ENCODE peak calls at places on chromosome 10, in four cellular contexts. D is C1 segment of cervical spinal cord, Z is GOT3, I is fibroblast of the aortic adventitia. R is an unnamed sample.

GRCh38 chr10:29067161-29067560 is 221.7 kb upstream of the LYZL1 start:
- DNase-seq in D (no peak), Z (no peak), I (peak), R (peak)

GRCh38 chr10:97463363-97464132 is 17.6 kb downstream of the ZDHHC16 start:
- DNase-seq in D (no peak), Z (no peak), I (peak), R (peak)

GRCh38 chr10:124005991-124006392 is 87.4 kb downstream of the CHST15 start:
- DNase-seq in D (no peak), Z (peak), I (no peak), R (no peak)

GRCh38 chr10:77619964-77620703 is 17.5 kb downstream of the KCNMA1 start:
- DNase-seq in D (no peak), Z (no peak), I (no peak), R (no peak)

GRCh38 chr10:31320179-31320597 is 1.2 kb downstream of the ZEB1 start:
- DNase-seq in D (peak), Z (no peak), I (no peak), R (no peak)

GRCh38 chr10:78738861-78739260 is 329.9 kb upstream of the ZMIZ1 start:
- DNase-seq in D (no peak), Z (no peak), I (no peak), R (no peak)

GRCh38 chr10:59718246-59718645 is 8.6 kb upstream of the SLC16A9 start:
- DNase-seq in D (no peak), Z (no peak), I (no peak), R (no peak)

GRCh38 chr10:124875596-124875995 is 66.3 kb upstream of the ZRANB1 start:
- DNase-seq in D (no peak), Z (no peak), I (peak), R (peak)

GRCh38 chr10:67780759-67781538 is 57.0 kb downstream of the DNAJC12 start:
- DNase-seq in D (no peak), Z (no peak), I (peak), R (no peak)

R was measured in amniotic epithelial cell.